ENCODE peak calls at places on chromosomes 13 and 19, in five cellular contexts. K is ovary, Z is uterus, Q is suprapubic skin, B is adrenal gland. V is an unnamed sample.

GRCh38 chr13:43180036-43180660 is 156.8 kb downstream of the DNAJC15 start:
- DNase-seq in K (no peak), Z (no peak), Q (no peak), B (no peak), V (no peak)

GRCh38 chr19:29690842-29691241 is 24.2 kb downstream of the C19orf12 start:
- DNase-seq in K (no peak), Z (no peak), Q (no peak), B (no peak), V (no peak)

GRCh38 chr19:21423057-21424041 is 26.4 kb downstream of the ZNF493 start:
- DNase-seq in K (no peak), Z (no peak), Q (no peak), B (no peak), V (no peak)

GRCh38 chr13:91356919-91357612 is 9.6 kb downstream of the MIR17HG start:
- DNase-seq in K (no peak), Z (no peak), Q (no peak), B (no peak), V (no peak)

GRCh38 chr19:23203841-23204344 is 46.3 kb downstream of the ZNF724 start:
- DNase-seq in K (peak; percentile 40), Z (no peak), Q (no peak), B (no peak), V (no peak)

GRCh38 chr13:75353786-75354193 is 128.2 kb downstream of the TBC1D4 start:
- DNase-seq in K (no peak), Z (no peak), Q (no peak), B (no peak), V (no peak)

GRCh38 chr19:43331435-43332010 is 22.0 kb upstream of the CD177 start:
- DNase-seq in K (no peak), Z (no peak), Q (no peak), B (no peak), V (no peak)

GRCh38 chr13:50188696-50189095 is 173.5 kb downstream of the KCNRG start:
- DNase-seq in K (no peak), Z (no peak), Q (no peak), B (no peak), V (no peak)

GRCh38 chr13:39777527-39778061 is 122.1 kb downstream of the COG6 start:
- DNase-seq in K (no peak), Z (no peak), Q (no peak), B (no peak), V (no peak)

GRCh38 chr13:39783051-39783450 is 127.6 kb downstream of the COG6 start:
- DNase-seq in K (no peak), Z (no peak), Q (no peak), B (no peak), V (no peak)

GRCh38 chr13:77904031-77904430 is 14.6 kb downstream of the EDNRB start:
- DNase-seq in K (no peak), Z (no peak), Q (no peak), B (no peak), V (no peak)

GRCh38 chr13:90365130-90365529 is 982.4 kb upstream of the MIR17HG start:
- DNase-seq in K (no peak), Z (no peak), Q (no peak), B (no peak), V (no peak)

GRCh38 chr19:18282021-18282787 is 782 bp upstream of the JUND start:
- DNase-seq in K (peak; percentile 76), Z (no peak), Q (no peak), B (no peak), V (no peak)

GRCh38 chr13:74210693-74211393 is 76.6 kb upstream of the KLF12 start:
- DNase-seq in K (no peak), Z (no peak), Q (no peak), B (peak; percentile 32), V (no peak)

GRCh38 chr13:76570485-76570884 is 315.7 kb downstream of the KCTD12 start:
- DNase-seq in K (no peak), Z (no peak), Q (no peak), B (no peak), V (no peak)

GRCh38 chr13:98686281-98686680 is 66.2 kb downstream of the SLC15A1 start:
- DNase-seq in K (no peak), Z (no peak), Q (no peak), B (no peak), V (no peak)

GRCh38 chr19:35545855-35546381 is 492 bp downstream of the TMEM147 start:
- DNase-seq in K (peak; percentile 61), Z (no peak), Q (no peak), B (no peak), V (peak; percentile 34)

GRCh38 chr13:99990045-99990977 is 8.7 kb downstream of the ZIC2 start:
- DNase-seq in K (no peak), Z (no peak), Q (peak; percentile 53), B (no peak), V (peak; percentile 76)

GRCh38 chr13:113536461-113537110 is 46.1 kb upstream of the DCUN1D2 start:
- DNase-seq in K (peak; percentile 10), Z (no peak), Q (no peak), B (no peak), V (no peak)

GRCh38 chr13:112688560-112689497 is 1.0 kb upstream of the ATP11A start:
- DNase-seq in K (peak; percentile 25), Z (no peak), Q (no peak), B (peak; percentile 53), V (no peak)

GRCh38 chr13:32267836-32268439 is 47.2 kb downstream of the ZAR1L start:
- DNase-seq in K (no peak), Z (no peak), Q (no peak), B (no peak), V (no peak)

GRCh38 chr19:35155441-35155840 is 906 bp downstream of the FXYD5 start:
- DNase-seq in K (no peak), Z (no peak), Q (no peak), B (no peak), V (no peak)

GRCh38 chr13:110361365-110361911 is 54.4 kb downstream of the COL4A2 start:
- DNase-seq in K (peak; percentile 64), Z (peak; percentile 73), Q (no peak), B (peak; percentile 50), V (no peak)

GRCh38 chr13:98254541-98254940 is 77.5 kb upstream of the RNF113B start:
- DNase-seq in K (no peak), Z (no peak), Q (no peak), B (no peak), V (no peak)

GRCh38 chr19:45815501-45816216 is 551 bp upstream of the RSPH6A start:
- DNase-seq in K (peak; percentile 54), Z (no peak), Q (no peak), B (no peak), V (peak; percentile 75)
- H3K4me3 ChIP-seq in K (peak overlapping the region; percentile 22), Z (peak overlapping the region; percentile 34), Q (peak overlapping the region; percentile 40), B (no peak overlapping the region), V (peak overlapping the region; percentile 19)

DNA sequence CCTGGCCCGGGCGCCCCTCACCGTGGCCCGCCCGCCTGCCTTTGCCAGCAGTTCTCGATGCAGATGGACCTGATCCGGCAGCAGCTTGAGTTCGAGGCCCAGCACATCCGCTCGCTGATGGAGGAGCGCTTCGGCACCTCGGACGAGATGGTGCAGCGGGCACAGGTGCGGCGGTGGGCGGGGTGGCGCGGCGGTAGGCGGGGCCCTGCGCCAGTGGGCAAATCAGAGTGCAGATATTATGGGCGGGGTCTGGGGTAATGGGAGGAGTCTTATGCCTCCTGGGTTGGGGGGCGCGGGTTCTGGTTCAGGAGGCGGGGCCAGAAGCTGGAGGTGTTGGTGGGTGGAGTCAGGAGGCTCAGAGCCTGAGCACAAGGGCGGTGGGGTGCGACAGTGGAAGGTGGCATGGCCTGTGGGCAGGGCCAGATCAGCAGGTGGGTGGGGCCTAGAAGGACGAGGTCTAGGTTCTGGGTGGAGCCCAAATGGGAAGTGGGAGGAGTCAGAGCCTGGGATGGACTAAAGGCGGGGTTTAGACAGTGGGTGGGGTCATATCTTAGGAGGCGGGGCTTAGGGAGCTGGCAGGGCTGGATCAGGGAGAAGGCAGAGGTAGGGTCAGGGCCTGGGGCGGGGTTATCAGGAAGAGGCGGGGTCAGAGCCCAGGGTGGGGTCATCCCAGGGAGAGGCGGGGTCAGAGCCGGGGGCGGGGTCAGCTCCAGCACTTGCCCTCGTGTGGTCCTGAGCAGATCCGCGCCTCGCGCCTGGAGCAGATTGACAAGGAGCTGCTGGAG is 5.6 kb downstream of the APC2 start:
- DNase-seq in K (peak; percentile 58), Z (peak; percentile 24), Q (no peak), B (peak; percentile 75), V (peak; percentile 37)
- TF ChIP-seq POLR2A in K (no peak), Z (no peak), Q (no peak), B (no peak), V (no peak)

DNA sequence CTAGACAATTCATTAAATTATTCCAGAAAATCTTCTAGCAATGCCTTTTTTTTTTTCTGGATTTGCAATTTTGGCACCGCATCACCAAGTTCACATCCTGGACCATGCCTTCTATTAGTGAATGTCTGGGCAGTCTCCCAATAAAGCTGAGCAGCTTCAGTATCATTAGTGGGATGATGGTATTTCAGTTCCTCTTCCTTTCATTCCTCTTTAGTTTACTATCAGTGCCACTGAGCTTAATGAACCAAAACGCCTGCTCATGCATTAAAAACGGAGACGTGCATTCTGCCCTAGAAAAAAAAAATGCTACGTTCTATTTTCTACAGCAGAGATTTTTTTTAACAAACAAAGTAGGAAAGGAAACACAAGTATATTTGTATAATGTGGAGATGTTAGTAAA is 343.0 kb downstream of the PCDH9 start:
- DNase-seq in K (no peak), Z (no peak), Q (no peak), B (no peak), V (no peak)
- H3K27ac ChIP-seq in K (no peak overlapping the region), Z (no peak overlapping the region), Q (no peak overlapping the region), B (no peak overlapping the region), V (no peak overlapping the region)

DNA sequence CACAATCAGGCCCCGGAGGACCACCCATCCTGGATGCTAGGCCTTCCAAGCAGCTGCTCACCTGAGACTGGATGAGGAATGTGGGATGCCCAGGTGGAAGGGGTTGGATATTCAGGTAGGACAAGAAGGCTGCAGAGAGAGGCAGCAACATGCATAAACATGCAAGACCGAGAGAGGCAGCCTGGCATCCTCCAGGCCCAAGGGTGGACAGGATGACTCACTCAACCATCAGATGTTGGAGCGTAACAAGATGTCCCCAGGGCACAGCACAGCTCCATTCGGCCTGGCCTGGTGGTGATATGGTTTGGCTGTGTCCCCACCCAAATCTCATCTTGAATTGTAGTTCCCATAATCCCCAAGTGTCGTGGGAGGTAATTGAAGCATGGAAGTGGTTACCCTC is 10.0 kb upstream of the CABP5 start:
- DNase-seq in K (no peak), Z (no peak), Q (no peak), B (no peak), V (no peak)
- H3K4me3 ChIP-seq in K (no peak overlapping the region), Z (no peak overlapping the region), Q (no peak overlapping the region), B (no peak overlapping the region), V (no peak overlapping the region)